ENCODE peak calls at places on chromosomes 2 and 18, in four cellular contexts. R is H7; Y is activated naive CD8-positive, alpha-beta T cell treated with anti-CD3 and anti-CD28 coated beads, Interleukin-2, amount 50 U/mL, for 24 hours; H is upper lobe of right lung. L is an unnamed sample.

GRCh38 chr2:196389670-196390069 is 218.3 kb upstream of the STK17B start:
- DNase-seq in R (no peak), H (no peak), Y (no peak), L (no peak)

GRCh38 chr18:25467226-25468065 is 115.5 kb upstream of the ZNF521 start:
- DNase-seq in H (no peak), Y (no peak), R (no peak), L (no peak)

GRCh38 chr18:64380117-64380516 is 231.2 kb upstream of the LINC00305 start:
- DNase-seq in H (no peak), Y (no peak), R (no peak), L (no peak)

GRCh38 chr2:23050388-23050787 is 334.6 kb upstream of the KLHL29 start:
- DNase-seq in R (no peak), Y (no peak), H (no peak), L (no peak)

GRCh38 chr2:84781942-84782716 is 98.8 kb downstream of the TRABD2A start:
- DNase-seq in R (no peak), Y (peak; percentile 49), H (peak; percentile 65), L (peak; percentile 64)

GRCh38 chr2:20217041-20217970 is 7.6 kb downstream of the SDC1 start:
- DNase-seq in R (no peak), Y (no peak), H (peak; percentile 90), L (no peak)

GRCh38 chr18:76351961-76352581 is 143.0 kb downstream of the ZNF516 start:
- DNase-seq in H (peak; percentile 72), R (peak; percentile 75), Y (no peak), L (no peak)

GRCh38 chr2:208466133-208466919 is 59.7 kb downstream of the PTH2R start:
- DNase-seq in Y (peak; percentile 2), H (no peak), R (peak; percentile 41), L (no peak)

GRCh38 chr2:37323176-37323575 is 1.5 kb downstream of the PRKD3 start:
- DNase-seq in R (no peak), H (no peak), Y (no peak), L (no peak)

GRCh38 chr2:206230060-206230890 is 44.2 kb upstream of the ZDBF2 start:
- DNase-seq in R (peak; percentile 64), H (no peak), Y (no peak), L (no peak)

GRCh38 chr2:236877972-236878371 is 207.7 kb upstream of the COPS8 start:
- DNase-seq in R (no peak), Y (no peak), H (no peak), L (no peak)

GRCh38 chr2:73297586-73297985 is 4.2 kb upstream of the EGR4 start:
- DNase-seq in Y (no peak), H (no peak), R (peak; percentile 47), L (no peak)

GRCh38 chr2:181680055-181680936 is at the start of gene NEUROD1:
- DNase-seq in H (no peak), Y (peak; percentile 21), R (peak; percentile 81), L (no peak)

GRCh38 chr2:31402388-31402787 is 12.2 kb downstream of the XDH start:
- DNase-seq in R (no peak), Y (no peak), H (no peak), L (no peak)

GRCh38 chr2:8494151-8494550 is 187.7 kb upstream of the ID2 start:
- DNase-seq in R (peak; percentile 64), H (no peak), Y (no peak), L (no peak)

L was measured in activated gamma-delta T cell treated with Interleukin-2 at 50 U/mL for 16 hours.